ENCODE peak calls at places on chromosomes 6 and 20, in six cellular contexts. One of them, this sample, is unnamed.

GRCh38 chr6:126701799-126702198 is 361.9 kb downstream of the CENPW start:
- DNase-seq in uterus: no peak
- DNase-seq in transverse colon: no peak
- DNase-seq in amniotic stem cell: no peak
- DNase-seq in ACHN: peak; percentile 30
- DNase-seq in Daoy: no peak
- DNase-seq in this sample: peak; percentile 21

GRCh38 chr6:887583-888235 is 194.8 kb upstream of the EXOC2 start:
- DNase-seq in Daoy: no peak
- DNase-seq in uterus: no peak
- DNase-seq in ACHN: no peak
- DNase-seq in amniotic stem cell: no peak
- DNase-seq in transverse colon: no peak
- DNase-seq in this sample: no peak

GRCh38 chr6:127102299-127102698 is 16.2 kb upstream of the RSPO3 start:
- DNase-seq in Daoy: peak; percentile 29
- DNase-seq in ACHN: peak; percentile 43
- DNase-seq in amniotic stem cell: no peak
- DNase-seq in transverse colon: no peak
- DNase-seq in uterus: no peak
- DNase-seq in this sample: peak; percentile 89

GRCh38 chr6:150286919-150287318 is 81.9 kb upstream of the IYD start:
- DNase-seq in uterus: no peak
- DNase-seq in amniotic stem cell: no peak
- DNase-seq in Daoy: no peak
- DNase-seq in transverse colon: no peak
- DNase-seq in ACHN: no peak
- DNase-seq in this sample: no peak

GRCh38 chr20:61976650-61977332 is 88.9 kb downstream of the TAF4 start:
- DNase-seq in amniotic stem cell: no peak
- DNase-seq in uterus: no peak
- DNase-seq in ACHN: no peak
- DNase-seq in Daoy: no peak
- DNase-seq in transverse colon: no peak
- DNase-seq in this sample: no peak

GRCh38 chr6:33655155-33655554 is 34.0 kb downstream of the ITPR3 start:
- DNase-seq in Daoy: no peak
- DNase-seq in transverse colon: no peak
- DNase-seq in ACHN: no peak
- DNase-seq in amniotic stem cell: no peak
- DNase-seq in uterus: no peak
- DNase-seq in this sample: no peak

GRCh38 chr20:35823937-35824336 is 52.1 kb downstream of the PHF20 start:
- DNase-seq in Daoy: no peak
- DNase-seq in transverse colon: no peak
- DNase-seq in amniotic stem cell: no peak
- DNase-seq in uterus: no peak
- DNase-seq in ACHN: peak; percentile 68
- DNase-seq in this sample: no peak

GRCh38 chr6:141675957-141676356 is 456.8 kb upstream of the GJE1 start:
- DNase-seq in amniotic stem cell: no peak
- DNase-seq in transverse colon: no peak
- DNase-seq in Daoy: no peak
- DNase-seq in ACHN: peak; percentile 19
- DNase-seq in uterus: no peak
- DNase-seq in this sample: peak; percentile 37

GRCh38 chr6:1477432-1478090 is 88.2 kb downstream of the FOXF2 start:
- DNase-seq in amniotic stem cell: peak; percentile 86
- DNase-seq in uterus: no peak
- DNase-seq in ACHN: no peak
- DNase-seq in transverse colon: no peak
- DNase-seq in Daoy: no peak
- DNase-seq in this sample: peak; percentile 68

GRCh38 chr6:129607581-129608186 is 102.3 kb downstream of the ARHGAP18 start:
- DNase-seq in transverse colon: no peak
- DNase-seq in Daoy: no peak
- DNase-seq in amniotic stem cell: no peak
- DNase-seq in uterus: no peak
- DNase-seq in ACHN: no peak
- DNase-seq in this sample: no peak

GRCh38 chr20:60395993-60396392 is 437.8 kb downstream of the CDH26 start:
- DNase-seq in amniotic stem cell: no peak
- DNase-seq in Daoy: no peak
- DNase-seq in uterus: no peak
- DNase-seq in transverse colon: no peak
- DNase-seq in ACHN: no peak
- DNase-seq in this sample: no peak

GRCh38 chr6:42450314-42451145 is 1.2 kb downstream of the TRERF1 start:
- DNase-seq in Daoy: peak; percentile 38
- DNase-seq in ACHN: peak; percentile 10
- DNase-seq in uterus: peak; percentile 32
- DNase-seq in amniotic stem cell: no peak
- DNase-seq in transverse colon: peak; percentile 26
- DNase-seq in this sample: peak; percentile 48

GRCh38 chr6:37493047-37493995 is 6.4 kb downstream of the CCDC167 start:
- DNase-seq in uterus: no peak
- DNase-seq in amniotic stem cell: no peak
- DNase-seq in Daoy: no peak
- DNase-seq in ACHN: no peak
- DNase-seq in transverse colon: no peak
- DNase-seq in this sample: no peak

GRCh38 chr6:69164564-69165252 is 529.6 kb downstream of the ADGRB3 start:
- DNase-seq in transverse colon: no peak
- DNase-seq in ACHN: peak; percentile 37
- DNase-seq in uterus: no peak
- DNase-seq in Daoy: no peak
- DNase-seq in amniotic stem cell: no peak
- DNase-seq in this sample: peak; percentile 45

GRCh38 chr6:89311853-89312531 is 3.1 kb downstream of the GABRR2 start:
- DNase-seq in transverse colon: peak; percentile 55
- DNase-seq in Daoy: peak; percentile 59
- DNase-seq in ACHN: peak; percentile 32
- DNase-seq in uterus: peak; percentile 54
- DNase-seq in amniotic stem cell: no peak
- DNase-seq in this sample: peak; percentile 67

GRCh38 chr20:23436681-23437080 is 2.8 kb upstream of the CSTL1 start:
- DNase-seq in Daoy: no peak
- DNase-seq in uterus: no peak
- DNase-seq in transverse colon: no peak
- DNase-seq in amniotic stem cell: no peak
- DNase-seq in ACHN: no peak
- DNase-seq in this sample: no peak

This sample was measured in ELR.